ENCODE peak calls at places on chromosomes 12 and 14, in seven cellular contexts. One of them, this sample, is unnamed.

GRCh38 chr14:95445161-95445560 is 71.3 kb downstream of the SYNE3 start:
- DNase-seq in CD4-positive, alpha-beta T cell: no peak
- DNase-seq in endothelial cell of umbilical vein: no peak
- DNase-seq in CD8-positive, alpha-beta T cell: no peak
- DNase-seq in B cell: no peak
- DNase-seq in tibial artery: no peak
- DNase-seq in tibial nerve: no peak
- DNase-seq in this sample: no peak

GRCh38 chr14:46496409-46496808 is 155.2 kb downstream of the RPL10L start:
- DNase-seq in B cell: no peak
- DNase-seq in tibial artery: no peak
- DNase-seq in endothelial cell of umbilical vein: no peak
- DNase-seq in tibial nerve: no peak
- DNase-seq in CD4-positive, alpha-beta T cell: no peak
- DNase-seq in CD8-positive, alpha-beta T cell: no peak
- DNase-seq in this sample: no peak

GRCh38 chr14:79992799-79993198 is 218.5 kb downstream of the DIO2 start:
- DNase-seq in tibial artery: no peak
- DNase-seq in CD8-positive, alpha-beta T cell: no peak
- DNase-seq in tibial nerve: no peak
- DNase-seq in B cell: no peak
- DNase-seq in CD4-positive, alpha-beta T cell: no peak
- DNase-seq in endothelial cell of umbilical vein: no peak
- DNase-seq in this sample: no peak

GRCh38 chr12:22406622-22407021 is 72.1 kb upstream of the ST8SIA1 start:
- DNase-seq in endothelial cell of umbilical vein: no peak
- DNase-seq in CD8-positive, alpha-beta T cell: no peak
- DNase-seq in tibial artery: no peak
- DNase-seq in CD4-positive, alpha-beta T cell: no peak
- DNase-seq in tibial nerve: no peak
- DNase-seq in B cell: no peak
- DNase-seq in this sample: no peak

GRCh38 chr12:91732086-91732485 is 413.6 kb downstream of the BTG1 start:
- DNase-seq in CD4-positive, alpha-beta T cell: no peak
- DNase-seq in tibial artery: no peak
- DNase-seq in tibial nerve: no peak
- DNase-seq in endothelial cell of umbilical vein: no peak
- DNase-seq in CD8-positive, alpha-beta T cell: no peak
- DNase-seq in B cell: no peak
- DNase-seq in this sample: no peak

GRCh38 chr14:23561873-23562821 is 5.4 kb downstream of the AP1G2 start:
- DNase-seq in B cell: no peak
- DNase-seq in tibial nerve: no peak
- DNase-seq in endothelial cell of umbilical vein: no peak
- DNase-seq in CD4-positive, alpha-beta T cell: no peak
- DNase-seq in tibial artery: no peak
- DNase-seq in CD8-positive, alpha-beta T cell: no peak
- DNase-seq in this sample: no peak

GRCh38 chr14:68977137-68977740 is 1.9 kb downstream of the ACTN1 start:
- DNase-seq in tibial artery: no peak
- DNase-seq in CD4-positive, alpha-beta T cell: no peak
- DNase-seq in tibial nerve: no peak
- DNase-seq in CD8-positive, alpha-beta T cell: no peak
- DNase-seq in B cell: no peak
- DNase-seq in endothelial cell of umbilical vein: no peak
- DNase-seq in this sample: no peak

GRCh38 chr12:6267007-6267721 is 43.3 kb upstream of the PLEKHG6 start:
- DNase-seq in tibial nerve: no peak
- DNase-seq in B cell: no peak
- DNase-seq in CD4-positive, alpha-beta T cell: no peak
- DNase-seq in tibial artery: no peak
- DNase-seq in endothelial cell of umbilical vein: no peak
- DNase-seq in CD8-positive, alpha-beta T cell: no peak
- DNase-seq in this sample: no peak

GRCh38 chr12:55718020-55718419 is 2.2 kb upstream of the RDH5 start:
- DNase-seq in tibial artery: no peak
- DNase-seq in CD4-positive, alpha-beta T cell: no peak
- DNase-seq in B cell: no peak
- DNase-seq in endothelial cell of umbilical vein: no peak
- DNase-seq in CD8-positive, alpha-beta T cell: no peak
- DNase-seq in tibial nerve: no peak
- DNase-seq in this sample: no peak

GRCh38 chr12:79681008-79681590 is 9.7 kb downstream of the PAWR start:
- DNase-seq in CD4-positive, alpha-beta T cell: no peak
- DNase-seq in B cell: no peak
- DNase-seq in CD8-positive, alpha-beta T cell: no peak
- DNase-seq in tibial nerve: no peak
- DNase-seq in endothelial cell of umbilical vein: peak
- DNase-seq in tibial artery: no peak
- DNase-seq in this sample: no peak

GRCh38 chr12:89825591-89826449 is 117.2 kb upstream of the ATP2B1 start:
- DNase-seq in CD4-positive, alpha-beta T cell: no peak
- DNase-seq in endothelial cell of umbilical vein: peak
- DNase-seq in tibial artery: no peak
- DNase-seq in CD8-positive, alpha-beta T cell: no peak
- DNase-seq in B cell: no peak
- DNase-seq in tibial nerve: no peak
- DNase-seq in this sample: no peak

GRCh38 chr14:65025818-65026217 is 39.1 kb downstream of the FNTB start:
- DNase-seq in endothelial cell of umbilical vein: no peak
- DNase-seq in CD8-positive, alpha-beta T cell: no peak
- DNase-seq in tibial nerve: no peak
- DNase-seq in tibial artery: no peak
- DNase-seq in B cell: no peak
- DNase-seq in CD4-positive, alpha-beta T cell: no peak
- DNase-seq in this sample: no peak

GRCh38 chr12:100706029-100706428 is 88.5 kb upstream of the ANO4 start:
- DNase-seq in tibial artery: no peak
- DNase-seq in endothelial cell of umbilical vein: no peak
- DNase-seq in CD8-positive, alpha-beta T cell: no peak
- DNase-seq in B cell: no peak
- DNase-seq in tibial nerve: no peak
- DNase-seq in CD4-positive, alpha-beta T cell: no peak
- DNase-seq in this sample: no peak

GRCh38 chr12:82857911-82858533 is 171.3 kb downstream of the TMTC2 start:
- DNase-seq in tibial artery: no peak
- DNase-seq in CD4-positive, alpha-beta T cell: no peak
- DNase-seq in B cell: no peak
- DNase-seq in CD8-positive, alpha-beta T cell: no peak
- DNase-seq in endothelial cell of umbilical vein: peak
- DNase-seq in tibial nerve: no peak
- DNase-seq in this sample: no peak

GRCh38 chr14:32693114-32693513 is 245.6 kb upstream of the NPAS3 start:
- DNase-seq in B cell: no peak
- DNase-seq in tibial nerve: no peak
- DNase-seq in endothelial cell of umbilical vein: no peak
- DNase-seq in tibial artery: no peak
- DNase-seq in CD4-positive, alpha-beta T cell: no peak
- DNase-seq in CD8-positive, alpha-beta T cell: no peak
- DNase-seq in this sample: no peak

GRCh38 chr12:49327368-49327767 is 4.3 kb downstream of the TROAP start:
- DNase-seq in CD8-positive, alpha-beta T cell: no peak
- DNase-seq in endothelial cell of umbilical vein: no peak
- DNase-seq in tibial nerve: no peak
- DNase-seq in B cell: no peak
- DNase-seq in tibial artery: no peak
- DNase-seq in CD4-positive, alpha-beta T cell: no peak
- DNase-seq in this sample: no peak

GRCh38 chr12:91361864-91362263 is 179.2 kb upstream of the DCN start:
- DNase-seq in B cell: no peak
- DNase-seq in tibial artery: no peak
- DNase-seq in tibial nerve: no peak
- DNase-seq in CD8-positive, alpha-beta T cell: no peak
- DNase-seq in CD4-positive, alpha-beta T cell: no peak
- DNase-seq in endothelial cell of umbilical vein: peak
- DNase-seq in this sample: no peak

GRCh38 chr14:100288382-100289185 is 17.7 kb downstream of the SLC25A29 start:
- DNase-seq in CD4-positive, alpha-beta T cell: no peak
- DNase-seq in tibial artery: no peak
- DNase-seq in tibial nerve: no peak
- DNase-seq in endothelial cell of umbilical vein: no peak
- DNase-seq in B cell: no peak
- DNase-seq in CD8-positive, alpha-beta T cell: no peak
- DNase-seq in this sample: no peak

GRCh38 chr12:92827836-92828431 is 101.2 kb downstream of the EEA1 start:
- DNase-seq in endothelial cell of umbilical vein: peak
- DNase-seq in CD8-positive, alpha-beta T cell: no peak
- DNase-seq in B cell: no peak
- DNase-seq in tibial artery: no peak
- DNase-seq in tibial nerve: no peak
- DNase-seq in CD4-positive, alpha-beta T cell: peak
- DNase-seq in this sample: no peak

GRCh38 chr12:49298160-49298559 is 3.2 kb downstream of the PRPH start:
- DNase-seq in tibial nerve: no peak
- DNase-seq in endothelial cell of umbilical vein: no peak
- DNase-seq in CD8-positive, alpha-beta T cell: no peak
- DNase-seq in CD4-positive, alpha-beta T cell: no peak
- DNase-seq in tibial artery: peak
- DNase-seq in B cell: no peak
- DNase-seq in this sample: peak

GRCh38 chr14:61516957-61517356 is 178.4 kb upstream of the HIF1A start:
- DNase-seq in CD4-positive, alpha-beta T cell: no peak
- DNase-seq in endothelial cell of umbilical vein: peak
- DNase-seq in tibial artery: no peak
- DNase-seq in CD8-positive, alpha-beta T cell: no peak
- DNase-seq in B cell: no peak
- DNase-seq in tibial nerve: no peak
- DNase-seq in this sample: no peak

GRCh38 chr12:16531623-16532022 is 74.3 kb downstream of the LMO3 start:
- DNase-seq in tibial nerve: no peak
- DNase-seq in CD8-positive, alpha-beta T cell: no peak
- DNase-seq in B cell: no peak
- DNase-seq in endothelial cell of umbilical vein: no peak
- DNase-seq in CD4-positive, alpha-beta T cell: no peak
- DNase-seq in tibial artery: no peak
- DNase-seq in this sample: no peak

GRCh38 chr12:94571556-94571955 is 78.8 kb downstream of the TMCC3 start:
- DNase-seq in CD4-positive, alpha-beta T cell: no peak
- DNase-seq in tibial artery: no peak
- DNase-seq in CD8-positive, alpha-beta T cell: no peak
- DNase-seq in tibial nerve: no peak
- DNase-seq in B cell: no peak
- DNase-seq in endothelial cell of umbilical vein: peak
- DNase-seq in this sample: no peak

GRCh38 chr12:13982010-13982409 is 608 bp upstream of the GRIN2B start:
- DNase-seq in CD4-positive, alpha-beta T cell: no peak
- DNase-seq in tibial nerve: no peak
- DNase-seq in endothelial cell of umbilical vein: no peak
- DNase-seq in CD8-positive, alpha-beta T cell: no peak
- DNase-seq in B cell: no peak
- DNase-seq in tibial artery: no peak
- DNase-seq in this sample: peak

GRCh38 chr12:57238854-57239554 is 9.5 kb downstream of the SHMT2 start:
- DNase-seq in CD4-positive, alpha-beta T cell: peak
- DNase-seq in B cell: peak
- DNase-seq in endothelial cell of umbilical vein: peak
- DNase-seq in tibial artery: peak
- DNase-seq in CD8-positive, alpha-beta T cell: peak
- DNase-seq in tibial nerve: peak
- DNase-seq in this sample: peak

GRCh38 chr12:123519151-123520001 is 14.1 kb downstream of the RILPL1 start:
- DNase-seq in CD8-positive, alpha-beta T cell: no peak
- DNase-seq in tibial artery: peak
- DNase-seq in CD4-positive, alpha-beta T cell: no peak
- DNase-seq in B cell: no peak
- DNase-seq in tibial nerve: no peak
- DNase-seq in endothelial cell of umbilical vein: peak
- DNase-seq in this sample: no peak
- TF ChIP-seq CTCF in CD8-positive, alpha-beta T cell: no peak
- TF ChIP-seq CTCF in tibial artery: no peak
- TF ChIP-seq CTCF in CD4-positive, alpha-beta T cell: no peak
- TF ChIP-seq CTCF in B cell: no peak
- TF ChIP-seq CTCF in tibial nerve: no peak
- TF ChIP-seq CTCF in endothelial cell of umbilical vein: no peak
- TF ChIP-seq CTCF in this sample: no peak

GRCh38 chr12:27233814-27234213 is 10.3 kb upstream of the STK38L start:
- DNase-seq in CD4-positive, alpha-beta T cell: no peak
- DNase-seq in endothelial cell of umbilical vein: no peak
- DNase-seq in B cell: no peak
- DNase-seq in CD8-positive, alpha-beta T cell: no peak
- DNase-seq in tibial nerve: no peak
- DNase-seq in tibial artery: no peak
- DNase-seq in this sample: no peak
- TF ChIP-seq CTCF in CD4-positive, alpha-beta T cell: no peak
- TF ChIP-seq CTCF in endothelial cell of umbilical vein: peak
- TF ChIP-seq CTCF in B cell: no peak
- TF ChIP-seq CTCF in CD8-positive, alpha-beta T cell: no peak
- TF ChIP-seq CTCF in tibial nerve: no peak
- TF ChIP-seq CTCF in tibial artery: no peak
- TF ChIP-seq CTCF in this sample: no peak

GRCh38 chr12:81644503-81644902 is 114.6 kb downstream of the PPFIA2 start:
- DNase-seq in CD4-positive, alpha-beta T cell: no peak
- DNase-seq in endothelial cell of umbilical vein: peak
- DNase-seq in B cell: no peak
- DNase-seq in tibial artery: no peak
- DNase-seq in tibial nerve: no peak
- DNase-seq in CD8-positive, alpha-beta T cell: no peak
- DNase-seq in this sample: no peak
- TF ChIP-seq CTCF in CD4-positive, alpha-beta T cell: peak
- TF ChIP-seq CTCF in endothelial cell of umbilical vein: peak
- TF ChIP-seq CTCF in B cell: no peak
- TF ChIP-seq CTCF in tibial artery: peak
- TF ChIP-seq CTCF in tibial nerve: peak
- TF ChIP-seq CTCF in CD8-positive, alpha-beta T cell: peak
- TF ChIP-seq CTCF in this sample: peak

GRCh38 chr14:50855558-50855957 is 16.3 kb upstream of the ABHD12B start:
- DNase-seq in tibial artery: no peak
- DNase-seq in endothelial cell of umbilical vein: no peak
- DNase-seq in tibial nerve: no peak
- DNase-seq in CD4-positive, alpha-beta T cell: no peak
- DNase-seq in CD8-positive, alpha-beta T cell: no peak
- DNase-seq in B cell: no peak
- DNase-seq in this sample: no peak
- TF ChIP-seq CTCF in tibial artery: no peak
- TF ChIP-seq CTCF in endothelial cell of umbilical vein: no peak
- TF ChIP-seq CTCF in tibial nerve: no peak
- TF ChIP-seq CTCF in CD4-positive, alpha-beta T cell: no peak
- TF ChIP-seq CTCF in CD8-positive, alpha-beta T cell: no peak
- TF ChIP-seq CTCF in B cell: no peak
- TF ChIP-seq CTCF in this sample: no peak

GRCh38 chr14:78197088-78197487 is 26.9 kb downstream of the NRXN3 start:
- DNase-seq in tibial nerve: no peak
- DNase-seq in CD4-positive, alpha-beta T cell: no peak
- DNase-seq in B cell: no peak
- DNase-seq in endothelial cell of umbilical vein: no peak
- DNase-seq in CD8-positive, alpha-beta T cell: no peak
- DNase-seq in tibial artery: no peak
- DNase-seq in this sample: no peak
- TF ChIP-seq CTCF in tibial nerve: no peak
- TF ChIP-seq CTCF in CD4-positive, alpha-beta T cell: no peak
- TF ChIP-seq CTCF in B cell: no peak
- TF ChIP-seq CTCF in endothelial cell of umbilical vein: no peak
- TF ChIP-seq CTCF in CD8-positive, alpha-beta T cell: no peak
- TF ChIP-seq CTCF in tibial artery: no peak
- TF ChIP-seq CTCF in this sample: no peak

GRCh38 chr12:51534216-51534615 is 56.8 kb upstream of the SCN8A start:
- DNase-seq in CD4-positive, alpha-beta T cell: no peak
- DNase-seq in B cell: no peak
- DNase-seq in endothelial cell of umbilical vein: no peak
- DNase-seq in CD8-positive, alpha-beta T cell: no peak
- DNase-seq in tibial artery: no peak
- DNase-seq in tibial nerve: no peak
- DNase-seq in this sample: no peak
- TF ChIP-seq CTCF in CD4-positive, alpha-beta T cell: no peak
- TF ChIP-seq CTCF in B cell: no peak
- TF ChIP-seq CTCF in endothelial cell of umbilical vein: no peak
- TF ChIP-seq CTCF in CD8-positive, alpha-beta T cell: no peak
- TF ChIP-seq CTCF in tibial artery: no peak
- TF ChIP-seq CTCF in tibial nerve: no peak
- TF ChIP-seq CTCF in this sample: no peak